ENCODE peak calls at places on chromosome 14, in nine cellular contexts. One of them, this sample, is unnamed.
A peak's percentile ranks its signal among the peaks of the same experiment; 100 is the strongest.

GRCh38 chr14:72013606-72014129 is 81.4 kb downstream of the RGS6 start:
- DNase-seq in ovary: no peak
- DNase-seq in esophagus squamous epithelium: no peak
- DNase-seq in A549: no peak
- DNase-seq in stomach: no peak
- DNase-seq in breast epithelium: no peak
- DNase-seq in transverse colon: no peak
- DNase-seq in right lobe of liver: no peak
- DNase-seq in uterus: no peak
- DNase-seq in this sample: no peak

GRCh38 chr14:91892918-91893527 is 25.7 kb upstream of the TC2N start:
- DNase-seq in right lobe of liver: no peak
- DNase-seq in transverse colon: no peak
- DNase-seq in A549: no peak
- DNase-seq in ovary: no peak
- DNase-seq in stomach: no peak
- DNase-seq in breast epithelium: no peak
- DNase-seq in uterus: no peak
- DNase-seq in esophagus squamous epithelium: no peak
- DNase-seq in this sample: no peak

GRCh38 chr14:60003991-60004390 is 84.0 kb downstream of the LRRC9 start:
- DNase-seq in transverse colon: no peak
- DNase-seq in uterus: no peak
- DNase-seq in right lobe of liver: no peak
- DNase-seq in ovary: no peak
- DNase-seq in A549: no peak
- DNase-seq in stomach: no peak
- DNase-seq in esophagus squamous epithelium: no peak
- DNase-seq in breast epithelium: no peak
- DNase-seq in this sample: no peak

GRCh38 chr14:30971586-30971985 is 53.9 kb upstream of the AP4S1 start:
- DNase-seq in stomach: no peak
- DNase-seq in esophagus squamous epithelium: no peak
- DNase-seq in A549: no peak
- DNase-seq in right lobe of liver: no peak
- DNase-seq in breast epithelium: no peak
- DNase-seq in ovary: no peak
- DNase-seq in uterus: no peak
- DNase-seq in transverse colon: no peak
- DNase-seq in this sample: no peak

GRCh38 chr14:67674139-67674479 is 323 bp downstream of the VTI1B start:
- DNase-seq in ovary: peak; percentile 51
- DNase-seq in right lobe of liver: peak; percentile 85
- DNase-seq in A549: peak; percentile 72
- DNase-seq in stomach: peak; percentile 73
- DNase-seq in uterus: peak; percentile 61
- DNase-seq in breast epithelium: peak; percentile 68
- DNase-seq in transverse colon: peak; percentile 78
- DNase-seq in esophagus squamous epithelium: no peak
- DNase-seq in this sample: peak; percentile 86

GRCh38 chr14:26596722-26597030 is 1.2 kb downstream of the NOVA1 start:
- DNase-seq in uterus: peak; percentile 26
- DNase-seq in transverse colon: peak; percentile 9
- DNase-seq in breast epithelium: peak; percentile 50
- DNase-seq in stomach: no peak
- DNase-seq in esophagus squamous epithelium: no peak
- DNase-seq in ovary: peak; percentile 23
- DNase-seq in A549: peak; percentile 12
- DNase-seq in right lobe of liver: no peak
- DNase-seq in this sample: peak; percentile 22

GRCh38 chr14:61661471-61661988 is 33.8 kb upstream of the HIF1A start:
- DNase-seq in esophagus squamous epithelium: no peak
- DNase-seq in ovary: no peak
- DNase-seq in transverse colon: no peak
- DNase-seq in stomach: no peak
- DNase-seq in A549: no peak
- DNase-seq in right lobe of liver: no peak
- DNase-seq in breast epithelium: no peak
- DNase-seq in uterus: no peak
- DNase-seq in this sample: no peak

GRCh38 chr14:96671218-96671617 is 126.0 kb upstream of the VRK1 start:
- DNase-seq in transverse colon: no peak
- DNase-seq in stomach: no peak
- DNase-seq in breast epithelium: no peak
- DNase-seq in uterus: no peak
- DNase-seq in esophagus squamous epithelium: no peak
- DNase-seq in ovary: no peak
- DNase-seq in A549: no peak
- DNase-seq in right lobe of liver: no peak
- DNase-seq in this sample: no peak

GRCh38 chr14:89252887-89253532 is 164.0 kb downstream of the FOXN3 start:
- DNase-seq in breast epithelium: no peak
- DNase-seq in right lobe of liver: peak; percentile 57
- DNase-seq in transverse colon: no peak
- DNase-seq in esophagus squamous epithelium: no peak
- DNase-seq in ovary: no peak
- DNase-seq in A549: peak; percentile 11
- DNase-seq in stomach: no peak
- DNase-seq in uterus: no peak
- DNase-seq in this sample: no peak

GRCh38 chr14:74945261-74945851 is 10.0 kb downstream of the PGF start:
- DNase-seq in esophagus squamous epithelium: no peak
- DNase-seq in transverse colon: peak; percentile 47
- DNase-seq in breast epithelium: no peak
- DNase-seq in A549: peak; percentile 68
- DNase-seq in right lobe of liver: no peak
- DNase-seq in stomach: no peak
- DNase-seq in ovary: no peak
- DNase-seq in uterus: no peak
- DNase-seq in this sample: peak; percentile 60

GRCh38 chr14:75128596-75128990 is 1.7 kb upstream of the NEK9 start:
- DNase-seq in uterus: no peak
- DNase-seq in ovary: no peak
- DNase-seq in breast epithelium: no peak
- DNase-seq in stomach: no peak
- DNase-seq in esophagus squamous epithelium: no peak
- DNase-seq in transverse colon: no peak
- DNase-seq in A549: no peak
- DNase-seq in right lobe of liver: no peak
- DNase-seq in this sample: no peak

GRCh38 chr14:92549853-92550244 is 36.3 kb downstream of the RIN3 start:
- DNase-seq in esophagus squamous epithelium: no peak
- DNase-seq in uterus: no peak
- DNase-seq in breast epithelium: no peak
- DNase-seq in ovary: peak; percentile 38
- DNase-seq in transverse colon: no peak
- DNase-seq in A549: no peak
- DNase-seq in right lobe of liver: no peak
- DNase-seq in stomach: no peak
- DNase-seq in this sample: peak; percentile 79

GRCh38 chr14:24913026-24913425 is 136.9 kb downstream of the STXBP6 start:
- DNase-seq in right lobe of liver: no peak
- DNase-seq in ovary: no peak
- DNase-seq in uterus: no peak
- DNase-seq in breast epithelium: no peak
- DNase-seq in transverse colon: no peak
- DNase-seq in A549: no peak
- DNase-seq in stomach: no peak
- DNase-seq in esophagus squamous epithelium: no peak
- DNase-seq in this sample: no peak

GRCh38 chr14:24915403-24915921 is 134.5 kb downstream of the STXBP6 start:
- DNase-seq in A549: no peak
- DNase-seq in ovary: no peak
- DNase-seq in esophagus squamous epithelium: no peak
- DNase-seq in breast epithelium: no peak
- DNase-seq in uterus: no peak
- DNase-seq in transverse colon: no peak
- DNase-seq in right lobe of liver: no peak
- DNase-seq in stomach: no peak
- DNase-seq in this sample: no peak

GRCh38 chr14:24918822-24919221 is 131.1 kb downstream of the STXBP6 start:
- DNase-seq in breast epithelium: no peak
- DNase-seq in uterus: no peak
- DNase-seq in ovary: no peak
- DNase-seq in stomach: no peak
- DNase-seq in A549: no peak
- DNase-seq in transverse colon: no peak
- DNase-seq in right lobe of liver: no peak
- DNase-seq in esophagus squamous epithelium: no peak
- DNase-seq in this sample: no peak

GRCh38 chr14:24913746-24914145 is 136.2 kb downstream of the STXBP6 start:
- DNase-seq in breast epithelium: no peak
- DNase-seq in uterus: no peak
- DNase-seq in ovary: no peak
- DNase-seq in A549: no peak
- DNase-seq in stomach: no peak
- DNase-seq in right lobe of liver: no peak
- DNase-seq in transverse colon: no peak
- DNase-seq in esophagus squamous epithelium: no peak
- DNase-seq in this sample: no peak

DNA sequence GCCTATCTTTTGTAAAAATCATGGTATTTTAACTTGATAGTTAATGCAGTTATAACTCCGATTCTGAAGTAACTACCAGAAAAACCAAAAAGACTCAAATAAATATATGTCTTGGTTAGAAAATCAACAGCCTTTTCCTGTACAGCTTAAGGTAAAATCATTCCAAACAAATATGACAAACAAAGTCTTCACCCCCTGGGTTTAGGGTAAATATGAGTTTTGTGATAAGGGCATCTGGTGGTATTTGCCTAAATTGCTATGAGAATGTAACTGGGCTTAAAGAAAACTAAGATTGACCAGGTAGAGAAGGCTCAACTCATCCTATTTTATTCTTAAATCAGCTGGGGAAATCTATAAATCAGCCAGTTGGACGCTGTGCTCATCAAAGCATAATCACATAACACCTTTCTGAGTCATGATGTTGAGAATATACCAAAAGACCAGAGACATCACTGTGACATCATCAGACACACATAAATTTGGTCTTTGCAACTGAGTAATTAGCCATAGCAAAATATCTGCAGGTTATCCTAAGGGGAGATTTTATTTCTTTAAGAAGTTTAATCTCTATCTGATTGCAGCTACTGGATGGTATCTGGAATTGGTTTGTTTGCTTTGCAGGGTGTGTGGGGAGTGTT is 133.9 kb downstream of the STXBP6 start:
- DNase-seq in esophagus squamous epithelium: no peak
- DNase-seq in ovary: no peak
- DNase-seq in A549: no peak
- DNase-seq in transverse colon: no peak
- DNase-seq in breast epithelium: no peak
- DNase-seq in stomach: no peak
- DNase-seq in right lobe of liver: no peak
- DNase-seq in uterus: no peak
- DNase-seq in this sample: no peak
- TF ChIP-seq POLR2A in esophagus squamous epithelium: no peak
- TF ChIP-seq POLR2A in ovary: no peak
- TF ChIP-seq POLR2A in A549: no peak
- TF ChIP-seq POLR2A in transverse colon: no peak
- TF ChIP-seq POLR2A in breast epithelium: no peak
- TF ChIP-seq POLR2A in stomach: no peak
- TF ChIP-seq POLR2A in right lobe of liver: no peak
- TF ChIP-seq POLR2A in uterus: no peak
- TF ChIP-seq POLR2A in this sample: no peak

GRCh38 chr14:73753887-73754880 is 40.0 kb upstream of the PNMA1 start:
- DNase-seq in right lobe of liver: peak; percentile 57
- DNase-seq in ovary: no peak
- DNase-seq in uterus: no peak
- DNase-seq in transverse colon: peak; percentile 70
- DNase-seq in A549: no peak
- DNase-seq in stomach: no peak
- DNase-seq in breast epithelium: no peak
- DNase-seq in esophagus squamous epithelium: no peak
- DNase-seq in this sample: no peak
- H3K4me3 ChIP-seq in right lobe of liver: no peak overlapping the region
- H3K4me3 ChIP-seq in ovary: no peak overlapping the region
- H3K4me3 ChIP-seq in uterus: no peak overlapping the region
- H3K4me3 ChIP-seq in transverse colon: no peak overlapping the region
- H3K4me3 ChIP-seq in A549: peak overlapping the region; percentile 10
- H3K4me3 ChIP-seq in stomach: peak overlapping the region; percentile 31
- H3K4me3 ChIP-seq in breast epithelium: peak overlapping the region; percentile 26
- H3K4me3 ChIP-seq in esophagus squamous epithelium: peak overlapping the region; percentile 9
- H3K4me3 ChIP-seq in this sample: no peak overlapping the region

GRCh38 chr14:104694991-104695659 is 5.7 kb downstream of the INF2 start:
- DNase-seq in A549: no peak
- DNase-seq in transverse colon: peak; percentile 33
- DNase-seq in ovary: no peak
- DNase-seq in esophagus squamous epithelium: no peak
- DNase-seq in stomach: peak; percentile 59
- DNase-seq in right lobe of liver: no peak
- DNase-seq in uterus: no peak
- DNase-seq in breast epithelium: no peak
- DNase-seq in this sample: no peak
- H3K4me1 ChIP-seq in A549: peaks cover 95% of the 10 kb centered on the region
- H3K4me1 ChIP-seq in transverse colon: peaks cover 61% of the 10 kb centered on the region
- H3K4me1 ChIP-seq in ovary: peaks cover 11% of the 10 kb centered on the region
- H3K4me1 ChIP-seq in esophagus squamous epithelium: peaks cover 94% of the 10 kb centered on the region
- H3K4me1 ChIP-seq in stomach: peaks cover 100% of the 10 kb centered on the region
- H3K4me1 ChIP-seq in right lobe of liver: peaks cover 84% of the 10 kb centered on the region
- H3K4me1 ChIP-seq in uterus: no peaks in the 10 kb centered on the region
- H3K4me1 ChIP-seq in breast epithelium: peaks cover 39% of the 10 kb centered on the region
- H3K4me1 ChIP-seq in this sample: peaks cover 87% of the 10 kb centered on the region

DNA sequence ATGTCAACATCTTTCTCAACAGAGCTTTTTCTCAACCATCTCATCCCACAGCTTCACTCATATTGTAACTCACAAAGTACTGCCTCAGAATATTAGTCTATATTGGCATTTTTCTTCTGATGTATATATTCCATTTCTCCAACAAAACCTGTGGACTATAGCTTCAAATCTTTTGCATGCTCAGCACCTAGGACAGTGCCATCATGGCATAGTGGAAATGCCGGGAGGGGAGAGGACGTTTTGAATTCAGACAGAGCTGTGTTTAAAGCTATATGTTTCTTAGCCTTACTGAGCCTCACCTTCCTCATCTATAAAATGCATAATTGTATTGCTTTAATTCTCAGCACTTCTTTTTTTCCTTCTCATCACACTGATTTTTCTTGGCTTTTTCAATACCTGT is 452.6 kb downstream of the GALC start:
- DNase-seq in transverse colon: no peak
- DNase-seq in ovary: no peak
- DNase-seq in uterus: no peak
- DNase-seq in A549: no peak
- DNase-seq in breast epithelium: no peak
- DNase-seq in stomach: no peak
- DNase-seq in esophagus squamous epithelium: no peak
- DNase-seq in right lobe of liver: no peak
- DNase-seq in this sample: no peak
- TF ChIP-seq POLR2A in transverse colon: no peak
- TF ChIP-seq POLR2A in ovary: no peak
- TF ChIP-seq POLR2A in uterus: no peak
- TF ChIP-seq POLR2A in A549: no peak
- TF ChIP-seq POLR2A in breast epithelium: no peak
- TF ChIP-seq POLR2A in stomach: no peak
- TF ChIP-seq POLR2A in esophagus squamous epithelium: no peak
- TF ChIP-seq POLR2A in right lobe of liver: no peak
- TF ChIP-seq POLR2A in this sample: no peak

GRCh38 chr14:22508150-22508457 is 80.9 kb downstream of the DAD1 start:
- DNase-seq in esophagus squamous epithelium: no peak
- DNase-seq in stomach: no peak
- DNase-seq in A549: no peak
- DNase-seq in transverse colon: no peak
- DNase-seq in uterus: no peak
- DNase-seq in breast epithelium: no peak
- DNase-seq in right lobe of liver: no peak
- DNase-seq in ovary: no peak
- DNase-seq in this sample: no peak
- H3K4me3 ChIP-seq in esophagus squamous epithelium: no peak overlapping the region
- H3K4me3 ChIP-seq in stomach: no peak overlapping the region
- H3K4me3 ChIP-seq in A549: no peak overlapping the region
- H3K4me3 ChIP-seq in transverse colon: no peak overlapping the region
- H3K4me3 ChIP-seq in uterus: no peak overlapping the region
- H3K4me3 ChIP-seq in breast epithelium: no peak overlapping the region
- H3K4me3 ChIP-seq in right lobe of liver: no peak overlapping the region
- H3K4me3 ChIP-seq in ovary: no peak overlapping the region
- H3K4me3 ChIP-seq in this sample: no peak overlapping the region

This sample was measured in testis.